ENCODE peak calls at places on chromosomes 7 and 10, in eight cellular contexts. One of them, this sample, is unnamed.

GRCh38 chr10:1100691-1101368 is 44.6 kb downstream of the WDR37 start:
- DNase-seq in SHP77: no peak
- DNase-seq in endothelial cell: peak; percentile 52
- DNase-seq in stimulated activated CD8-positive, alpha-beta memory T cell treated with anti-CD3 and anti-CD28 coated beads, Interleukin-4, amount 100 ng/mL, for 4 hours: no peak
- DNase-seq in AG20443: no peak
- DNase-seq in WTC11: peak; percentile 59
- DNase-seq in COR-L47: no peak
- DNase-seq in activated CD8-positive, alpha-beta memory T cell treated with anti-CD3 and anti-CD28 coated beads for 4 hours: no peak
- DNase-seq in this sample: no peak

GRCh38 chr7:6402741-6403140 is 45.0 kb downstream of the DAGLB start:
- DNase-seq in activated CD8-positive, alpha-beta memory T cell treated with anti-CD3 and anti-CD28 coated beads for 4 hours: no peak
- DNase-seq in COR-L47: no peak
- DNase-seq in WTC11: no peak
- DNase-seq in stimulated activated CD8-positive, alpha-beta memory T cell treated with anti-CD3 and anti-CD28 coated beads, Interleukin-4, amount 100 ng/mL, for 4 hours: no peak
- DNase-seq in SHP77: no peak
- DNase-seq in AG20443: no peak
- DNase-seq in endothelial cell: no peak
- DNase-seq in this sample: no peak

GRCh38 chr7:7911339-7911738 is 57.3 kb upstream of the GLCCI1 start:
- DNase-seq in SHP77: no peak
- DNase-seq in AG20443: peak; percentile 12
- DNase-seq in stimulated activated CD8-positive, alpha-beta memory T cell treated with anti-CD3 and anti-CD28 coated beads, Interleukin-4, amount 100 ng/mL, for 4 hours: no peak
- DNase-seq in WTC11: no peak
- DNase-seq in endothelial cell: no peak
- DNase-seq in activated CD8-positive, alpha-beta memory T cell treated with anti-CD3 and anti-CD28 coated beads for 4 hours: no peak
- DNase-seq in COR-L47: no peak
- DNase-seq in this sample: no peak

GRCh38 chr7:111853231-111853990 is 291.1 kb upstream of the IMMP2L start:
- DNase-seq in AG20443: peak; percentile 27
- DNase-seq in COR-L47: no peak
- DNase-seq in stimulated activated CD8-positive, alpha-beta memory T cell treated with anti-CD3 and anti-CD28 coated beads, Interleukin-4, amount 100 ng/mL, for 4 hours: no peak
- DNase-seq in SHP77: no peak
- DNase-seq in WTC11: no peak
- DNase-seq in endothelial cell: no peak
- DNase-seq in activated CD8-positive, alpha-beta memory T cell treated with anti-CD3 and anti-CD28 coated beads for 4 hours: no peak
- DNase-seq in this sample: no peak

GRCh38 chr7:38215115-38215514 is 37.1 kb downstream of the STARD3NL start:
- DNase-seq in SHP77: no peak
- DNase-seq in AG20443: no peak
- DNase-seq in WTC11: no peak
- DNase-seq in stimulated activated CD8-positive, alpha-beta memory T cell treated with anti-CD3 and anti-CD28 coated beads, Interleukin-4, amount 100 ng/mL, for 4 hours: no peak
- DNase-seq in COR-L47: no peak
- DNase-seq in activated CD8-positive, alpha-beta memory T cell treated with anti-CD3 and anti-CD28 coated beads for 4 hours: no peak
- DNase-seq in endothelial cell: no peak
- DNase-seq in this sample: no peak

GRCh38 chr10:69316313-69317059 is 38.2 kb downstream of the HK1 start:
- DNase-seq in AG20443: peak; percentile 61
- DNase-seq in COR-L47: no peak
- DNase-seq in WTC11: no peak
- DNase-seq in SHP77: no peak
- DNase-seq in stimulated activated CD8-positive, alpha-beta memory T cell treated with anti-CD3 and anti-CD28 coated beads, Interleukin-4, amount 100 ng/mL, for 4 hours: no peak
- DNase-seq in activated CD8-positive, alpha-beta memory T cell treated with anti-CD3 and anti-CD28 coated beads for 4 hours: no peak
- DNase-seq in endothelial cell: no peak
- DNase-seq in this sample: no peak

GRCh38 chr10:101770331-101771215 is 5.3 kb downstream of the FGF8 start:
- DNase-seq in WTC11: no peak
- DNase-seq in stimulated activated CD8-positive, alpha-beta memory T cell treated with anti-CD3 and anti-CD28 coated beads, Interleukin-4, amount 100 ng/mL, for 4 hours: no peak
- DNase-seq in COR-L47: no peak
- DNase-seq in activated CD8-positive, alpha-beta memory T cell treated with anti-CD3 and anti-CD28 coated beads for 4 hours: no peak
- DNase-seq in SHP77: no peak
- DNase-seq in AG20443: peak; percentile 9
- DNase-seq in endothelial cell: no peak
- DNase-seq in this sample: no peak

GRCh38 chr7:25843467-25843866 is 308.5 kb upstream of the NFE2L3 start:
- DNase-seq in WTC11: no peak
- DNase-seq in SHP77: no peak
- DNase-seq in activated CD8-positive, alpha-beta memory T cell treated with anti-CD3 and anti-CD28 coated beads for 4 hours: no peak
- DNase-seq in AG20443: no peak
- DNase-seq in stimulated activated CD8-positive, alpha-beta memory T cell treated with anti-CD3 and anti-CD28 coated beads, Interleukin-4, amount 100 ng/mL, for 4 hours: no peak
- DNase-seq in COR-L47: no peak
- DNase-seq in endothelial cell: no peak
- DNase-seq in this sample: no peak

GRCh38 chr10:52903397-52903938 is 130.9 kb upstream of the MBL2 start:
- DNase-seq in activated CD8-positive, alpha-beta memory T cell treated with anti-CD3 and anti-CD28 coated beads for 4 hours: no peak
- DNase-seq in stimulated activated CD8-positive, alpha-beta memory T cell treated with anti-CD3 and anti-CD28 coated beads, Interleukin-4, amount 100 ng/mL, for 4 hours: no peak
- DNase-seq in COR-L47: no peak
- DNase-seq in WTC11: no peak
- DNase-seq in endothelial cell: no peak
- DNase-seq in AG20443: no peak
- DNase-seq in SHP77: no peak
- DNase-seq in this sample: no peak

GRCh38 chr10:42490368-42490767 is 148.0 kb downstream of the ZNF33B start:
- DNase-seq in AG20443: no peak
- DNase-seq in COR-L47: no peak
- DNase-seq in WTC11: no peak
- DNase-seq in stimulated activated CD8-positive, alpha-beta memory T cell treated with anti-CD3 and anti-CD28 coated beads, Interleukin-4, amount 100 ng/mL, for 4 hours: no peak
- DNase-seq in endothelial cell: no peak
- DNase-seq in SHP77: no peak
- DNase-seq in activated CD8-positive, alpha-beta memory T cell treated with anti-CD3 and anti-CD28 coated beads for 4 hours: no peak
- DNase-seq in this sample: no peak

GRCh38 chr7:105876964-105877601 is 684 bp upstream of the ATXN7L1 start:
- DNase-seq in COR-L47: no peak
- DNase-seq in SHP77: no peak
- DNase-seq in AG20443: peak; percentile 48
- DNase-seq in stimulated activated CD8-positive, alpha-beta memory T cell treated with anti-CD3 and anti-CD28 coated beads, Interleukin-4, amount 100 ng/mL, for 4 hours: no peak
- DNase-seq in WTC11: peak; percentile 66
- DNase-seq in activated CD8-positive, alpha-beta memory T cell treated with anti-CD3 and anti-CD28 coated beads for 4 hours: no peak
- DNase-seq in endothelial cell: peak; percentile 45
- DNase-seq in this sample: peak; percentile 27

GRCh38 chr7:126698446-126698845 is 554.3 kb downstream of the GRM8 start:
- DNase-seq in WTC11: no peak
- DNase-seq in activated CD8-positive, alpha-beta memory T cell treated with anti-CD3 and anti-CD28 coated beads for 4 hours: no peak
- DNase-seq in SHP77: no peak
- DNase-seq in COR-L47: no peak
- DNase-seq in endothelial cell: no peak
- DNase-seq in stimulated activated CD8-positive, alpha-beta memory T cell treated with anti-CD3 and anti-CD28 coated beads, Interleukin-4, amount 100 ng/mL, for 4 hours: no peak
- DNase-seq in AG20443: no peak
- DNase-seq in this sample: no peak

This sample was measured in NCI-H2227 treated with DMSO at 0.1 percent for 48 hours.